ENCODE peak calls at places on chromosomes 7 and 10, in seven cellular contexts. L, Z, V, R, C, U and H are unnamed samples.

GRCh38 chr7:32887395-32887794 is 4.2 kb downstream of the KBTBD2 start:
- DNase-seq in L (no peak), V (no peak), R (no peak), U (no peak), Z (no peak), C (no peak), H (no peak)

GRCh38 chr7:43114451-43114765 is 2.0 kb downstream of the HECW1 start:
- DNase-seq in Z (no peak), V (no peak), U (no peak), C (no peak), R (no peak), L (no peak), H (no peak)

GRCh38 chr10:6175329-6176055 is 27.2 kb upstream of the PFKFB3 start:
- DNase-seq in L (no peak), U (peak), V (no peak), C (no peak), Z (no peak), R (no peak), H (no peak)

GRCh38 chr7:31175672-31176071 is 123.6 kb downstream of the ADCYAP1R1 start:
- DNase-seq in L (no peak), R (no peak), U (no peak), C (no peak), Z (peak), V (no peak), H (no peak)

GRCh38 chr10:50470798-50471582 is 152.8 kb downstream of the SGMS1 start:
- DNase-seq in V (no peak), U (no peak), C (peak), Z (no peak), R (no peak), L (no peak), H (no peak)

GRCh38 chr10:18044976-18045720 is 93.4 kb downstream of the SLC39A12 start:
- DNase-seq in R (no peak), Z (no peak), L (no peak), C (peak), U (no peak), V (no peak), H (no peak)

GRCh38 chr10:64444578-64444977 is 923.4 kb downstream of the REEP3 start:
- DNase-seq in L (no peak), U (no peak), C (no peak), R (no peak), V (no peak), Z (no peak), H (no peak)

GRCh38 chr7:133330085-133330484 is 77.2 kb downstream of the EXOC4 start:
- DNase-seq in Z (no peak), R (no peak), V (no peak), L (no peak), C (no peak), U (no peak), H (no peak)

GRCh38 chr7:94907420-94908203 is at the start of gene PPP1R9A:
- DNase-seq in L (peak), U (peak), V (peak), C (no peak), R (no peak), Z (peak), H (no peak)
- H3K4me3 ChIP-seq in L (peak), U (peak), V (peak), C (peak), R (peak), Z (peak), H (peak)

GRCh38 chr10:70054902-70055301 is 2.3 kb downstream of the MACROH2A2 start:
- DNase-seq in C (no peak), Z (no peak), L (no peak), V (no peak), R (no peak), U (no peak), H (no peak)

GRCh38 chr10:70051878-70052277 is 768 bp upstream of the MACROH2A2 start:
- DNase-seq in R (no peak), L (no peak), V (no peak), C (no peak), U (no peak), Z (no peak), H (no peak)

GRCh38 chr10:70053212-70053895 is 708 bp downstream of the MACROH2A2 start:
- DNase-seq in U (peak), C (no peak), L (no peak), V (peak), R (no peak), Z (no peak), H (no peak)

GRCh38 chr10:70053896-70054641 is 1.4 kb downstream of the MACROH2A2 start:
- DNase-seq in C (no peak), Z (peak), R (no peak), U (peak), V (peak), L (no peak), H (no peak)

GRCh38 chr10:70052462-70053211 is at the start of gene MACROH2A2:
- DNase-seq in V (peak), Z (peak), R (no peak), U (peak), L (no peak), C (peak), H (peak)
- TF ChIP-seq POLR2A in V (no peak), Z (peak), R (no peak), U (no peak), L (no peak), C (no peak), H (no peak)

GRCh38 chr7:127551941-127552340 is 33.5 kb downstream of the GCC1 start:
- DNase-seq in R (no peak), U (no peak), Z (no peak), V (no peak), C (no peak), L (no peak), H (no peak)

GRCh38 chr7:127546313-127546712 is 39.1 kb downstream of the GCC1 start:
- DNase-seq in R (no peak), L (no peak), U (no peak), V (no peak), Z (no peak), C (no peak), H (no peak)

DNA sequence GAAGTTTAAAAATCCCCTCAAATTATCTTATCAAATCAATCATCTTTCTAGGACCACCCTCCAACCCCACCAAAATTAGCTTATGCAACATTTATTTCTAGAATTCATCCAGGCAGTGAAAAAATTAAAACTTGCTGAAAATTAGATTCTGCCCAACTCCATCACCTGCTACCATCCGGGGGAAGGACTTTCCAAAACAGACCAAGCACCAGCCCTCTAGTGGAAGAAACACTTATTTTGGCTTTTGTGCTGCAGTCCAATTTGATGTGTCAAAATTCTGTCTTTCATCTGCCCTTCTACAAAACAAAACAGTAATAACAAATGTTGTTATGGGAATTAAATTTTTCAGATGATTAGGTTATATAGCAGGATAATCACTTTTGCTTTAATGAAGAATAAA is 35.1 kb downstream of the GCC1 start:
- DNase-seq in U (no peak), V (no peak), Z (no peak), L (no peak), C (no peak), R (no peak), H (no peak)
- TF ChIP-seq CTCF in U (no peak), V (no peak), Z (no peak), L (no peak), C (no peak), R (no peak), H (no peak)

GRCh38 chr7:15753834-15754600 is 67.5 kb upstream of the MEOX2 start:
- DNase-seq in U (no peak), Z (no peak), C (no peak), L (no peak), V (no peak), R (no peak), H (no peak)
- H3K4me3 ChIP-seq in U (no peak), Z (no peak), C (no peak), L (no peak), V (no peak), R (no peak), H (no peak)

GRCh38 chr7:130887182-130888016 is 153.4 kb upstream of the KLF14 start:
- DNase-seq in Z (no peak), V (no peak), R (no peak), U (no peak), L (no peak), C (peak), H (no peak)
- TF ChIP-seq POLR2A in Z (no peak), V (no peak), R (no peak), U (no peak), L (no peak), C (peak), H (no peak)

GRCh38 chr7:55307123-55307916 is 57.8 kb upstream of the LANCL2 start:
- DNase-seq in R (no peak), V (no peak), U (no peak), Z (no peak), L (no peak), C (peak), H (no peak)
- TF ChIP-seq CTCF in R (no peak), V (no peak), U (no peak), Z (no peak), L (no peak), C (peak), H (no peak)

DNA sequence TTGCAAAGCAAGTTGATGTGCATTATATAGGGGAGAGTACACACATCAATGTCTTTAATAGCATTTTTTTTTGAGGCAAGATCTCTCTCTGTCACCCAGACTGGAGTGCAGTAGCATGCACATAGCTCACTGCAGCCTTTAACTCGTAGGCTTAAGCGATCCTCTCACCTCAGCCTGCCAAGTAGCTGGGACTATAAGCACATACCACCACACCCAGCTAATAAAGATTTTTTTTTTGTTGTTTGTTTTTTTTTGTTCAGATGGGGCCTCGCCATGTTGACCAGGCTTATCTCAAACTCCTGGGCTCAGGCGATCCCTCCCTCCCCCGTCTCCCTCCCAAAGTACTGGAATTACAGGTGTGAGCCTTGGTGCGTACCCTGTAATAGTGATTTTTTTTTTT is 1.5 kb downstream of the UMAD1 start:
- DNase-seq in C (no peak), R (no peak), Z (no peak), U (no peak), L (no peak), V (no peak), H (no peak)
- H3K4me3 ChIP-seq in C (no peak), R (peak), Z (peak), U (no peak), L (peak), V (no peak), H (no peak)

DNA sequence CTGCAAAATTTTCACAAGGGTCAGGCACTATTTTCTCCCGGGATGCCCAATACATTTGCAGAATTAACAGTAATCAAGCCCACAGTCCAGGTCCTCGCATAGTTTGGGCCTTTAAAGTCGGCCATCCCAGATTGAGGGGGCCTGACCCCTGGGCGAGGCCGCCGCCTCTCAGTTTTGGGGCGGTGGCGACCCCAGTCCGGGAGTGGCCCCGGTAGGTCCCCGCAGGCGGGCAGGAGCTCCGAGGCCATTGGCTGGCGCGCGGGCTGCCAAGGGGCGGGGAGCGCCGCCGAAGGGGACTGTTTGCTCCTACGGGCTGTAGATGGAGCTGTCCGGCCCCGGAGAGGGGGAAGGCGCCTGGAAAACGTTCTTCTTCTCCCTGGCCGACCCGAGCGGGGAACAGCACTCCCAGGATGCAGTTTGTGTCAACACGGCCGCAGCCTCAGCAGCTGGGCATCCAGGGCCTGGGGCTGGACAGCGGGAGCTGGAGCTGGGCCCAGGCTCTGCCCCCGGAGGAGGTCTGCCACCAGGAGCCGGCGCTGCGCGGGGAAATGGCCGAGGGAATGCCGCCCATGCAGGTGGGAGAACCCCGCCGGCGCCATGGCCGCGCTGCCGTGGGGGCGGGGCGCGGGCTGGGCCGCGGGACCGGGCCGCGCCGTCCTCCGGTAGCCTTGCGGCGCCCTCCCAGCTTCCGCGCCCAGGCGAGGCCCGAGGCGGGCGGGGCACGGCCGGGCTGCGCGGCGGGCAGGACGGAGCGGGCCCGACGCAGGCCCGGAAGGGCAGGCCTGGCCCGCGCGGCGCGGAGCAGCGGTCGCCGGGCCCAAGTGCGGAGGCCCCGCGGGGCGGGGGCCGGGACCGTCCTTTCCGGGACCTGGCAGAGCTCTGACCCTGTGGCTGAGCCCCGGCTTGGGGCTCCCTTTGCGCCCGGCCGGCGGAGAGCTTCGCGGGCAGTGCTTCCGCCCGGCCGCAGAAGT is at the start of gene ZNF282:
- DNase-seq in L (peak), V (peak), Z (peak), C (peak), R (peak), U (peak), H (peak)
- TF ChIP-seq POLR2A in L (no peak), V (peak), Z (peak), C (peak), R (no peak), U (no peak), H (no peak)

GRCh38 chr7:82167568-82168314 is 275.8 kb downstream of the CACNA2D1 start:
- DNase-seq in R (no peak), U (no peak), V (no peak), L (no peak), Z (no peak), C (no peak), H (no peak)

GRCh38 chr7:82172896-82173295 is 270.7 kb downstream of the CACNA2D1 start:
- DNase-seq in L (no peak), Z (no peak), U (no peak), C (peak), R (no peak), V (no peak), H (no peak)

GRCh38 chr7:82173400-82174021 is 270.1 kb downstream of the CACNA2D1 start:
- DNase-seq in C (no peak), L (no peak), U (no peak), R (no peak), V (no peak), Z (no peak), H (no peak)

GRCh38 chr7:82175319-82175718 is 268.3 kb downstream of the CACNA2D1 start:
- DNase-seq in C (no peak), V (no peak), U (no peak), Z (no peak), L (no peak), R (no peak), H (no peak)

GRCh38 chr7:82172017-82172416 is 271.6 kb downstream of the CACNA2D1 start:
- DNase-seq in V (no peak), C (no peak), U (no peak), L (no peak), R (no peak), Z (no peak), H (no peak)
- TF ChIP-seq CTCF in V (no peak), C (no peak), U (no peak), L (no peak), R (no peak), Z (peak), H (no peak)

GRCh38 chr7:37820708-37821468 is 27.5 kb upstream of the NME8 start:
- DNase-seq in U (no peak), Z (no peak), R (no peak), L (no peak), C (no peak), V (no peak), H (no peak)
- H3K4me3 ChIP-seq in U (no peak), Z (no peak), R (no peak), L (no peak), C (no peak), V (no peak), H (no peak)